ENCODE peak calls at places on chromosomes 4 and X, in six cellular contexts. Q, Y, B, N, T and Z are unnamed samples.

GRCh38 chrX:12975999-12976558 is 1.2 kb downstream of the TMSB4X start:
- DNase-seq in Y (peak), Q (no peak), N (peak), B (peak), T (no peak), Z (peak)

GRCh38 chr4:174358823-174359222 is 75.1 kb downstream of the CEP44 start:
- DNase-seq in T (no peak), N (no peak), Y (no peak), Q (no peak), B (peak), Z (no peak)

GRCh38 chrX:64204701-64205440 is 637 bp downstream of the AMER1 start:
- DNase-seq in Y (peak), B (peak), Q (peak), T (no peak), N (peak), Z (peak)

GRCh38 chrX:117407449-117408170 is 709.0 kb downstream of the KLHL13 start:
- DNase-seq in T (no peak), Q (no peak), B (no peak), N (no peak), Y (no peak), Z (no peak)

GRCh38 chr4:148962539-148963290 is 520.5 kb upstream of the NR3C2 start:
- DNase-seq in Y (no peak), B (peak), Q (no peak), T (no peak), N (no peak), Z (no peak)

GRCh38 chrX:74242050-74242449 is 61.9 kb upstream of the ZCCHC13 start:
- DNase-seq in Y (no peak), T (no peak), Q (no peak), B (peak), N (no peak), Z (no peak)

GRCh38 chrX:132425744-132426318 is 63.0 kb downstream of the MBNL3 start:
- DNase-seq in Y (no peak), T (no peak), Q (no peak), N (no peak), B (no peak), Z (no peak)

GRCh38 chrX:73855546-73855945 is 292.5 kb downstream of the CHIC1 start:
- DNase-seq in N (peak), Y (peak), B (peak), Q (peak), T (peak), Z (peak)

GRCh38 chr4:69749771-69750170 is 10.6 kb downstream of the SULT1B1 start:
- DNase-seq in Y (no peak), Q (no peak), N (no peak), B (peak), T (no peak), Z (no peak)

GRCh38 chrX:27186671-27187070 is 276.5 kb downstream of the PPP4R3C start:
- DNase-seq in Y (no peak), N (no peak), Q (no peak), T (no peak), B (peak), Z (peak)

GRCh38 chr4:118749347-118749988 is 64.3 kb downstream of the METTL14 start:
- DNase-seq in B (no peak), Y (no peak), N (no peak), Q (no peak), T (no peak), Z (no peak)

GRCh38 chrX:133819546-133819945 is 165.8 kb downstream of the GPC3 start:
- DNase-seq in N (no peak), B (no peak), Y (no peak), T (no peak), Q (no peak), Z (no peak)

GRCh38 chr4:8293131-8293975 is 23.8 kb downstream of the HTRA3 start:
- DNase-seq in T (no peak), Q (no peak), Y (no peak), N (no peak), B (no peak), Z (no peak)

GRCh38 chr4:141238196-141238595 is 17.5 kb downstream of the ZNF330 start:
- DNase-seq in Y (no peak), Q (no peak), B (no peak), T (no peak), N (no peak), Z (no peak)

GRCh38 chrX:15849555-15849954 is 5.1 kb downstream of the AP1S2 start:
- DNase-seq in Q (no peak), N (no peak), B (peak), Y (no peak), T (no peak), Z (no peak)

GRCh38 chrX:154526901-154527675 is 11.1 kb upstream of the FAM3A start:
- DNase-seq in Y (peak), Q (no peak), N (peak), B (peak), T (peak), Z (peak)

DNA sequence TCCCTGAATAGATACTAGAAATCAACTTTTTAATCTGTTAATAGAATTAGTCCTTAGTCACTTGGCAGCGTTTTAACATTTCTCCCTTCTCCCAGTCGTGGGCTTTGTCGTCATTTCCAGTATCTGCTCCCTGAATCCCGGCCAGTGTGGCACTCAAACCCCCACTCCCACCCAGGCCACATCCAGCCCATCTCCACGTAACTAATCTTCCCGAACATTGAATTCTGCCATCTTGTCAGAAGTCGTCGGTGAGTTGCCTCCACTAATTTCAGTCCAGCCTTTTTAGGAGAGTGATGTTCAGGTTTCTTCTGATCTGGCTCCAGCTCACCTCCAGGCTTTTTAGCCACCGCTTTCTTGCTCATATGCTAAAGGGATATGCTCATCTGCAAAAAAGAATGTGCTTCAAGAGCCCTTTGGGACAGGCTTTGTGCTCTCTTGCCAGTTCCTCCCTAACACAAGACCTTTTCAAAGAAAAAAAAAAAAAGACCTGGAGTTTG is 1.3 kb downstream of the TMEM165 start:
- DNase-seq in B (peak), Q (no peak), N (no peak), Y (no peak), T (no peak), Z (no peak)
- TF ChIP-seq CTCF in B (no peak), Q (no peak), N (no peak), Y (no peak), T (no peak), Z (no peak)

GRCh38 chr4:165627128-165627527 is 245.9 kb upstream of the TLL1 start:
- DNase-seq in N (no peak), Y (no peak), Q (no peak), T (no peak), B (peak), Z (no peak)
- TF ChIP-seq CTCF in N (no peak), Y (no peak), Q (no peak), T (no peak), B (no peak), Z (no peak)

GRCh38 chrX:21837056-21837455 is 2.4 kb upstream of the MBTPS2 start:
- DNase-seq in N (no peak), Y (no peak), Q (no peak), T (no peak), B (peak), Z (no peak)

GRCh38 chrX:21843179-21843578 is 3.8 kb downstream of the MBTPS2 start:
- DNase-seq in N (no peak), T (no peak), Q (no peak), B (no peak), Y (no peak), Z (no peak)

GRCh38 chrX:21838937-21839333 is 482 bp upstream of the MBTPS2 start:
- DNase-seq in Y (no peak), T (no peak), Q (no peak), B (peak), N (no peak), Z (no peak)

GRCh38 chrX:21840199-21840557 is 761 bp downstream of the MBTPS2 start:
- DNase-seq in Q (no peak), B (no peak), Y (peak), N (no peak), T (no peak), Z (no peak)

DNA sequence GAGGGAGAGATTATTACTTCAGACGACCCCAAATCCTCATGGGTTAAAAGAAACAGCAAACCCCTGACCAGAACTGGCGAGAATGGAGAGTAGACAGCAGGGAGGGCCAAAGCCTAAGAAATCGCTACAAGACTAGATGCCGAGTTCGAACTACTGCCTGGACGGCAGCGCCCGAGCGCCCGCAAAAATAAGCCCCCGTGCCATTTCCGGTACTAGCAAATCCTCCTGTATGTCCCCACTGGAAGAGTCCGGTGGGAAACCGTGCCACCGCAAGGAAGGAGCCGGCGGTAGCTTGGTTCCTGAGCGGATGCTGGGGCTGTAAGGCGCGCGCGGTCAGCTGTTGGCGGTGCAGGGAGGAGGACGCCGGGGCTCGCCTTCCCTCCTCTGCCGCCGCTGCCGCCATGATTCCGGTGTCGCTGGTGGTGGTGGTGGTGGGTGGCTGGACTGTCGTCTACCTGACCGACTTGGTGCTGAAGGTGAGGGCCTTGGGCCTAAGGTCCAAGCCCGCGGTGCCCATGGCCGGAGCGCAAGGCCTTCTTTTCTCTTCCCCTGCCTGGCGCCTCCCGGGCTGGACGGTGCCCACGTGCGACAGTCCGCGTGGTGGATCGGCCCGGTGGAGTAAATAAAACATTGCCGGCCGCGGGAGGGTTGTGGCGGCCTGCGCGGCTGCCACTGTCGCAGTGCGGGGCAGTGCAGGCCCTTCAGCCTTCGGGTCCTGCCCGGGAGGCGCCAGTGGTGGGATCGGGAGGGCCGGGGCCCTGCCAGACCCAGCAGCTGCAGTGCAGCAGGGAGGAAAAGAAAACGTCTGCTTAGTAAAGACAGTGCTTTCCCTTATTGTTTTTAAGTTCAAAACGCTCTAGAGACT is at the start of gene MBTPS2:
- DNase-seq in B (peak), Q (peak), Y (peak), N (peak), T (peak), Z (peak)
- TF ChIP-seq CTCF in B (peak), Q (no peak), Y (no peak), N (no peak), T (no peak), Z (peak)

GRCh38 chrX:7191681-7192110 is 43.7 kb upstream of the PUDP start:
- DNase-seq in Y (no peak), B (no peak), N (no peak), T (no peak), Q (no peak), Z (no peak)
- TF ChIP-seq CTCF in Y (no peak), B (no peak), N (no peak), T (no peak), Q (peak), Z (peak)

DNA sequence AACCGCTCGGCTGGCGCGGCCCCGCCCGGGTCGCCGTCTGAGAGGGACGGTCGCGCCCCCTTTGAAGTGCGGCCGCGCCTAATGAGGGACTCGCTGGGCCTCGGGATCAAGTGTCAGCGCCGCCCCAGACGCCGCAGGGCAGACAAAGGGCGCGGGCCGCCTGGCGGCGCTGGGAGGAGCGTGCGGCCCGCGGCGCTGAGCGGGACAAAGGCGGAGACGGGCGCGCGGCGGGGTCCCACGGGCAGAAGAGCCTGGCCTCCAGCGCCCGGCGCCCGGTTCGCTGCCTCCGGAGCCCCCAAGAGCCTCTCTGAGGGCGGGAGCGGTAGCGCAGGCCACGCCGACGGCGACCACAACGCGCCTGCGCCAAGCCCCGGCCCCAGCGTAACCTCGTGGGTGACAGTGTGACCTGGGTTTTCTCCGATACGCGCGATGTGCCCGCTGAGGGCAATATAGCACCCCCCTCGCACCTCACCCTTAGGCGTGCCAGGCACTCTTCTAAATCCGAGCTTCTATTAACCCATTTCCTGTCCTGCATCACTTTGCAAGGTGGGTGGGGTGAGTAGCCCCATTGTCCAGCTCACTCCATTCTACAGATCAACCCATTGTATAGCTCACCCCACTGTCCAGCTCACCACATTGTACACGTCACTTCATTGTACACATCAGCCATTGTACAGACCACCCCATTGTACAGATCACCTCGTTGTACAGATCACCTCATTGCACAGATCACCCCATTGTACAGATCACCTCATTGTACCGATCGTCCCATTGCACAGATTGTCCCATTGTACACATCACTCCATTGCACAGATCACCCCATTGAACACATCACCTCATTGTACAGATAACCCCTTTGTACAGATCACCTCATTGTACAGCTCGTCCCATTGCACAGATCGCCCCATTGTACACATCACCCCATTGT is 33.7 kb upstream of the STX18 start:
- DNase-seq in N (peak), T (peak), Q (peak), B (peak), Y (peak), Z (peak)
- TF ChIP-seq CTCF in N (peak), T (peak), Q (peak), B (no peak), Y (peak), Z (peak)

GRCh38 chr4:74536557-74536956 is 91.6 kb downstream of the AREG start:
- DNase-seq in N (no peak), Y (no peak), B (peak), Q (no peak), T (no peak), Z (no peak)
- TF ChIP-seq CTCF in N (no peak), Y (no peak), B (peak), Q (no peak), T (no peak), Z (peak)